ENCODE peak calls at places on chromosomes 7 and 10, in four cellular contexts. U, H, E and C are unnamed samples.

GRCh38 chr10:76422769-76423168 is 991.3 kb downstream of the LRMDA start:
- DNase-seq in U (no peak), H (no peak), E (no peak), C (no peak)

GRCh38 chr7:86667732-86668131 is 24.0 kb downstream of the GRM3 start:
- DNase-seq in U (no peak), H (no peak), E (no peak), C (no peak)

GRCh38 chr7:102819151-102819550 is 70.4 kb downstream of the FAM185A start:
- DNase-seq in U (no peak), H (no peak), E (no peak), C (no peak)

GRCh38 chr10:126892150-126892872 is 12.9 kb upstream of the DOCK1 start:
- DNase-seq in U (no peak), H (no peak), E (no peak), C (no peak)

GRCh38 chr7:4642468-4643203 is 39.5 kb upstream of the FOXK1 start:
- DNase-seq in U (no peak), H (no peak), E (no peak), C (no peak)

GRCh38 chr7:155516466-155516865 is 29.9 kb downstream of the CNPY1 start:
- DNase-seq in U (no peak), H (no peak), E (no peak), C (no peak)

GRCh38 chr7:3267928-3268690 is 32.9 kb upstream of the SDK1 start:
- DNase-seq in U (peak), H (no peak), E (no peak), C (no peak)

GRCh38 chr10:62356447-62356846 is 17.7 kb upstream of the ZNF365 start:
- DNase-seq in U (no peak), H (no peak), E (no peak), C (no peak)

GRCh38 chr10:128047991-128048826 is 78.0 kb downstream of the MKI67 start:
- DNase-seq in U (peak), H (no peak), E (peak), C (no peak)

GRCh38 chr7:73893342-73894101 is 32.6 kb downstream of the TMEM270 start:
- DNase-seq in U (no peak), H (no peak), E (no peak), C (peak)

GRCh38 chr10:96840841-96841518 is 8.9 kb downstream of the LCOR start:
- DNase-seq in U (peak), H (no peak), E (no peak), C (no peak)

GRCh38 chr10:104274762-104275721 is 6.1 kb downstream of the GSTO2 start:
- DNase-seq in U (no peak), H (no peak), E (peak), C (peak)

GRCh38 chr7:103857435-103857834 is 132.0 kb downstream of the RELN start:
- DNase-seq in U (no peak), H (no peak), E (no peak), C (no peak)

GRCh38 chr10:84089162-84089561 is 50.1 kb upstream of the GHITM start:
- DNase-seq in U (no peak), H (no peak), E (no peak), C (no peak)

GRCh38 chr10:74244097-74244685 is 93.2 kb downstream of the ADK start:
- DNase-seq in U (no peak), H (no peak), E (peak), C (no peak)

GRCh38 chr7:48031111-48031510 is 2.2 kb upstream of the SUN3 start:
- DNase-seq in U (no peak), H (no peak), E (no peak), C (no peak)

GRCh38 chr10:47249881-47250280 is 50.1 kb upstream of the GDF10 start:
- DNase-seq in U (no peak), H (no peak), E (no peak), C (no peak)

GRCh38 chr10:30535677-30536076 is 93.9 kb downstream of the LYZL2 start:
- DNase-seq in U (no peak), H (no peak), E (no peak), C (no peak)

GRCh38 chr10:3097160-3097559 is 29.8 kb downstream of the PFKP start:
- DNase-seq in U (no peak), H (no peak), E (no peak), C (no peak)

GRCh38 chr10:29392376-29393021 is 103.6 kb downstream of the LYZL1 start:
- DNase-seq in U (peak), H (no peak), E (peak), C (no peak)

GRCh38 chr10:131650169-131650705 is 250.6 kb upstream of the PPP2R2D start:
- DNase-seq in U (no peak), H (no peak), E (no peak), C (no peak)

GRCh38 chr7:120053390-120053961 is 219.5 kb upstream of the KCND2 start:
- DNase-seq in U (peak), H (no peak), E (no peak), C (no peak)

GRCh38 chr7:21454182-21454581 is 26.3 kb downstream of the SP4 start:
- DNase-seq in U (no peak), H (no peak), E (no peak), C (no peak)

GRCh38 chr7:47303014-47303694 is 278.8 kb downstream of the TNS3 start:
- DNase-seq in U (no peak), H (no peak), E (no peak), C (no peak)

GRCh38 chr7:117808910-117809705 is 64.1 kb downstream of the CTTNBP2 start:
- DNase-seq in U (no peak), H (no peak), E (no peak), C (no peak)

GRCh38 chr10:103770139-103770538 is 85.2 kb downstream of the SH3PXD2A start:
- DNase-seq in U (no peak), H (no peak), E (no peak), C (no peak)

GRCh38 chr10:103648231-103648950 is 154.9 kb downstream of the NEURL1 start:
- DNase-seq in U (no peak), H (no peak), E (no peak), C (no peak)

GRCh38 chr7:116342125-116342524 is 131.8 kb downstream of the TES start:
- DNase-seq in U (no peak), H (no peak), E (no peak), C (no peak)
- H3K27ac ChIP-seq in U (no peak), H (no peak), E (no peak), C (no peak)

GRCh38 chr10:32376027-32376426 is 29.1 kb upstream of the EPC1 start:
- DNase-seq in U (no peak), H (no peak), E (no peak), C (no peak)
- H3K27ac ChIP-seq in U (no peak), H (no peak), E (no peak), C (no peak)

DNA sequence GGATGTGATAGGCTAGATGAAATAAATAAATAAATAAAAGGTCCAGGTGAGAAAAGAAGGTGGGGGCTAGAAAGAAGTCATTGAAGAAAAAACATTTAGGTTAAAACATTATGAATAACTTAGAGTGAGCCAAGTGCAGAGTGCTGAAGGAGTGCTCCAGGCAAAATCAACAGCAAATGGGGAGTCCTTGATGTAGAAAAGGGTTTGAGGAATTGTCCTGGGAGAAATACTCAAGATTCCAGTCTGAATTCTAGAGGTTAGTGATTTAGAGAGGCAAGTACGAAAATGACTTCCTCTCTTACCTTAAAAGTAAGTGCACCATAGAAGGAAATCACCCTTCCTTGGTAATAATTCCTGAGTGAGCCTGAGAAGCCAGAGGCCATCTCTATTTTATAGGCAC is 19.7 kb downstream of the CAV1 start:
- DNase-seq in U (no peak), H (no peak), E (no peak), C (no peak)
- H3K27ac ChIP-seq in U (no peak), H (no peak), E (no peak), C (no peak)

GRCh38 chr7:19051767-19052375 is 65.6 kb downstream of the TWIST1 start:
- DNase-seq in U (peak), H (no peak), E (no peak), C (no peak)

GRCh38 chr7:19060870-19061269 is 56.6 kb downstream of the TWIST1 start:
- DNase-seq in U (no peak), H (no peak), E (no peak), C (no peak)

GRCh38 chr7:19062216-19062615 is 55.2 kb downstream of the TWIST1 start:
- DNase-seq in U (no peak), H (no peak), E (no peak), C (no peak)

GRCh38 chr7:19061331-19061730 is 56.1 kb downstream of the TWIST1 start:
- DNase-seq in U (no peak), H (no peak), E (no peak), C (no peak)

GRCh38 chr7:19056305-19056704 is 61.1 kb downstream of the TWIST1 start:
- DNase-seq in U (no peak), H (no peak), E (no peak), C (no peak)
- H3K27ac ChIP-seq in U (no peak), H (no peak), E (no peak), C (no peak)

GRCh38 chr7:114819629-114820362 is 102.1 kb upstream of the MDFIC start:
- DNase-seq in U (peak), H (no peak), E (no peak), C (no peak)
- H3K27ac ChIP-seq in U (peak), H (no peak), E (no peak), C (no peak)

GRCh38 chr7:139648941-139649425 is 125.5 kb downstream of the CLEC2L start:
- DNase-seq in U (no peak), H (no peak), E (peak), C (no peak)
- H3K27ac ChIP-seq in U (no peak), H (peak), E (no peak), C (peak)

GRCh38 chr10:119620241-119620753 is 23.5 kb upstream of the TIAL1 start:
- DNase-seq in U (peak), H (no peak), E (no peak), C (no peak)
- H3K27ac ChIP-seq in U (no peak), H (no peak), E (no peak), C (no peak)

DNA sequence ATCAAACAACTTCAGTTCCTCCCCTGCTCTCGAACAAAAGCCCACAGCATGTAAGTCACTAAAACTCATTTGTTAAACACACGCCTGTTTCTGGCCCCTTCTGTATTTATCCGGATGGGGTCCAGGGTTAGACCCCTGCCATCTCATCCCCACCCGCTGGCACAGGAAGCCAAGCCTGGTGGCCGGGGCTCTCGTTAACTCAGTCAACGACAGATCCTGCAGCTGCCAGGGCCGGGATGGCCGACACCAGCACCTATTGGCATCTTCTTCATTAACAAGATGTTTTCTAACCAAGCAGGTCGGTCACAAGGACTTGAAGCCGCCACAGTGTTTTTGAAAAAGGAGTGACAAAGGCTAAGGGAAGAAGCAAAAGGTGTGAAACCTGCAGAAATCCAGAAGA is 202.8 kb downstream of the DIP2C start:
- DNase-seq in U (no peak), H (peak), E (no peak), C (no peak)
- H3K27ac ChIP-seq in U (no peak), H (no peak), E (no peak), C (no peak)

DNA sequence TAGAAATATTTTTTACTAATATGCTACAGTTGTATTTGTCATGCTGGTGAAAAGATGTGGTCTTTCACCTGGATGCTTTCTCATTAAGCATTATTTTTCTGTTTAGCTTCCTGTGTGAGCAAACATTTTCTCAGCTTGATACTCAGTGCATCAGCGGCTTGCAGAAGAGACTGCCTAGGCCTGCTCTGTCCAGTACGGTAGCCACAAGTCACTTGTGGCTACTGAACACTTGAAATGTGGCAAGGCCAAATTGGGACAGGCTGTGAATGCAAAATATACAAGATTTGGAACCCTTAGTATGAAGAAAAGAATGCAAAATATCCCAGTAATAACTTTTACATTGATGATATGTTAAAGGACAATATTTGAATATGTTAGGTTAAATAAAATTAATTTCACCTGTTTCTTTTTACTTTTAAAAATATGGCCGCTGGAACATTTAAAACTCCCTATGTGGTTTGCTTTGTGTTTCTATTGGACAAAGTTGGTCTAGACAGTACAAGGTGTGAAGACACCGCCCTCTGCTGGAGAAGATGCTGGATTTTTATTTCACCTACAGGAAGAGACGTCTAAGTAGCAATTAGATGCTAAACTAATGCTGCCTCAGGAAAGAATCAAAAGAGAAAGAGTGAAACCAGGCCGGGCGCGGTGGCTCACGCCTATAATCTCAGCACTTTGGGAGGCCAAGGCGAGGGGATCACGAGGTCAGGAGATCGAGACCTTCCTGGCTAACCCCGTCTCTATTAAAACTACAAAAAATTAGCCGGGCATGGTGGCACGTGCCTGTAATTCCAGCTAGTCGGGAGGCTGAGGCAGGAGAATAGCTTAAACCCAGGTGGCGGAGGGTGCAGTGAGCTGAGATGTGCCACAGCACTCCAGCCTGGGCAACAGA is 5.3 kb downstream of the SRGN start:
- DNase-seq in U (peak), H (no peak), E (peak), C (no peak)
- H3K27ac ChIP-seq in U (peak), H (no peak), E (peak), C (no peak)